ENCODE peak calls at places on chromosomes 16 and 17, in four cellular contexts. U is NCI-H774; P is stimulated activated CD4-positive, alpha-beta T cell treated with anti-CD3 and anti-CD28 coated beads, Interleukin-2, amount 100 ng/mL, for 24 hours; O is effector CD4-positive, alpha-beta T cell. E is an unnamed sample.

GRCh38 chr17:8857919-8858318 is 9.6 kb downstream of the PIK3R6 start:
- DNase-seq in U (no peak), P (no peak), O (no peak), E (no peak)

GRCh38 chr17:42101513-42102292 is 3.4 kb upstream of the ZNF385C start:
- DNase-seq in U (peak), P (peak), O (peak), E (peak)

GRCh38 chr16:82192665-82193064 is 22.6 kb upstream of the MPHOSPH6 start:
- DNase-seq in U (no peak), P (peak), O (no peak), E (peak)

GRCh38 chr17:20066253-20066652 is 57.1 kb downstream of the SPECC1 start:
- DNase-seq in U (no peak), P (no peak), O (no peak), E (no peak)

GRCh38 chr16:89729863-89730574 is 8.7 kb downstream of the ZNF276 start:
- DNase-seq in U (no peak), P (no peak), O (no peak), E (no peak)

GRCh38 chr17:81557276-81558114 is 5.3 kb upstream of the FAAP100 start:
- DNase-seq in U (no peak), P (no peak), O (no peak), E (no peak)

GRCh38 chr17:77694391-77695363 is 263.8 kb upstream of the TNRC6C start:
- DNase-seq in U (no peak), P (no peak), O (no peak), E (no peak)

GRCh38 chr16:2614761-2615191 is 67.5 kb upstream of the KCTD5 start:
- DNase-seq in U (no peak), P (no peak), O (no peak), E (no peak)

GRCh38 chr17:62968445-62968923 is 2.4 kb downstream of the TANC2 start:
- DNase-seq in U (peak), P (peak), O (peak), E (peak)

GRCh38 chr17:59425085-59425901 is 93.8 kb downstream of the YPEL2 start:
- DNase-seq in U (no peak), P (no peak), O (no peak), E (no peak)

E was measured in activated naive CD4-positive, alpha-beta T cell treated with anti-CD3 and anti-CD28 coated beads, Interleukin-2, amount 50 U/mL, for 16 hours.